ENCODE peak calls at places on chromosomes 1 and 21, in four cellular contexts. One of them, this sample, is unnamed.
A peak's percentile ranks its signal among the peaks of the same experiment; 100 is the strongest.

GRCh38 chr1:206513312-206514111 is 6.2 kb downstream of the RASSF5 start:
- DNase-seq in small intestine: no peak
- DNase-seq in HCT116: no peak
- DNase-seq in IMR-90: peak; percentile 87
- DNase-seq in this sample: no peak

GRCh38 chr1:215797859-215798258 is 230.8 kb downstream of the KCTD3 start:
- DNase-seq in IMR-90: peak; percentile 50
- DNase-seq in HCT116: no peak
- DNase-seq in small intestine: no peak
- DNase-seq in this sample: no peak

GRCh38 chr1:29669912-29670311 is 433.6 kb downstream of the PTPRU start:
- DNase-seq in HCT116: no peak
- DNase-seq in small intestine: no peak
- DNase-seq in IMR-90: no peak
- DNase-seq in this sample: no peak

GRCh38 chr1:69982992-69983391 is 222.4 kb downstream of the LRRC40 start:
- DNase-seq in IMR-90: peak; percentile 73
- DNase-seq in HCT116: peak; percentile 2
- DNase-seq in small intestine: no peak
- DNase-seq in this sample: no peak

GRCh38 chr1:96220644-96221043 is 500.9 kb upstream of the PTBP2 start:
- DNase-seq in IMR-90: no peak
- DNase-seq in HCT116: no peak
- DNase-seq in small intestine: no peak
- DNase-seq in this sample: no peak

GRCh38 chr21:35933466-35933865 is 126.9 kb downstream of the SETD4 start:
- DNase-seq in HCT116: peak; percentile 36
- DNase-seq in IMR-90: peak; percentile 86
- DNase-seq in small intestine: no peak
- DNase-seq in this sample: no peak

GRCh38 chr1:164602480-164603093 is 43.6 kb downstream of the PBX1 start:
- DNase-seq in IMR-90: peak; percentile 52
- DNase-seq in small intestine: peak; percentile 47
- DNase-seq in HCT116: no peak
- DNase-seq in this sample: no peak

GRCh38 chr1:55943721-55944435 is 635.5 kb downstream of the PLPP3 start:
- DNase-seq in IMR-90: no peak
- DNase-seq in HCT116: no peak
- DNase-seq in small intestine: no peak
- DNase-seq in this sample: no peak

GRCh38 chr1:52955129-52955970 is 28.3 kb downstream of the SCP2 start:
- DNase-seq in small intestine: peak; percentile 39
- DNase-seq in HCT116: no peak
- DNase-seq in IMR-90: peak; percentile 85
- DNase-seq in this sample: no peak

GRCh38 chr1:248821101-248821500 is 4.6 kb downstream of the SH3BP5L start:
- DNase-seq in IMR-90: peak; percentile 87
- DNase-seq in HCT116: no peak
- DNase-seq in small intestine: no peak
- DNase-seq in this sample: no peak

GRCh38 chr1:171740356-171740863 is 1.5 kb downstream of the VAMP4 start:
- DNase-seq in IMR-90: peak; percentile 33
- DNase-seq in HCT116: no peak
- DNase-seq in small intestine: no peak
- DNase-seq in this sample: no peak

GRCh38 chr1:227416156-227416865 is 98.0 kb upstream of the CDC42BPA start:
- DNase-seq in IMR-90: peak; percentile 60
- DNase-seq in small intestine: no peak
- DNase-seq in HCT116: no peak
- DNase-seq in this sample: no peak

GRCh38 chr1:92691937-92692336 is 93.0 kb downstream of the EVI5 start:
- DNase-seq in HCT116: no peak
- DNase-seq in IMR-90: no peak
- DNase-seq in small intestine: no peak
- DNase-seq in this sample: no peak

GRCh38 chr1:150192012-150192411 is 42.3 kb downstream of the PLEKHO1 start:
- DNase-seq in HCT116: no peak
- DNase-seq in small intestine: no peak
- DNase-seq in IMR-90: peak; percentile 81
- DNase-seq in this sample: no peak

GRCh38 chr1:202090994-202091393 is 31.7 kb upstream of the GPR37L1 start:
- DNase-seq in small intestine: peak; percentile 31
- DNase-seq in HCT116: no peak
- DNase-seq in IMR-90: no peak
- DNase-seq in this sample: no peak

GRCh38 chr1:197103295-197103694 is 36.2 kb upstream of the F13B start:
- DNase-seq in HCT116: no peak
- DNase-seq in small intestine: no peak
- DNase-seq in IMR-90: peak; percentile 73
- DNase-seq in this sample: no peak

GRCh38 chr1:183230403-183230802 is 44.3 kb downstream of the LAMC2 start:
- DNase-seq in small intestine: no peak
- DNase-seq in HCT116: no peak
- DNase-seq in IMR-90: peak; percentile 31
- DNase-seq in this sample: no peak

GRCh38 chr1:111600886-111601386 is 18.7 kb upstream of the RAP1A start:
- DNase-seq in small intestine: no peak
- DNase-seq in HCT116: no peak
- DNase-seq in IMR-90: peak; percentile 43
- DNase-seq in this sample: no peak
- H3K4me1 ChIP-seq in small intestine: peaks cover 7% of the 10 kb centered on the region
- H3K4me1 ChIP-seq in HCT116: no peaks in the 10 kb centered on the region
- H3K4me1 ChIP-seq in IMR-90: peaks cover 19% of the 10 kb centered on the region
- H3K4me1 ChIP-seq in this sample: peaks cover 73% of the 10 kb centered on the region

DNA sequence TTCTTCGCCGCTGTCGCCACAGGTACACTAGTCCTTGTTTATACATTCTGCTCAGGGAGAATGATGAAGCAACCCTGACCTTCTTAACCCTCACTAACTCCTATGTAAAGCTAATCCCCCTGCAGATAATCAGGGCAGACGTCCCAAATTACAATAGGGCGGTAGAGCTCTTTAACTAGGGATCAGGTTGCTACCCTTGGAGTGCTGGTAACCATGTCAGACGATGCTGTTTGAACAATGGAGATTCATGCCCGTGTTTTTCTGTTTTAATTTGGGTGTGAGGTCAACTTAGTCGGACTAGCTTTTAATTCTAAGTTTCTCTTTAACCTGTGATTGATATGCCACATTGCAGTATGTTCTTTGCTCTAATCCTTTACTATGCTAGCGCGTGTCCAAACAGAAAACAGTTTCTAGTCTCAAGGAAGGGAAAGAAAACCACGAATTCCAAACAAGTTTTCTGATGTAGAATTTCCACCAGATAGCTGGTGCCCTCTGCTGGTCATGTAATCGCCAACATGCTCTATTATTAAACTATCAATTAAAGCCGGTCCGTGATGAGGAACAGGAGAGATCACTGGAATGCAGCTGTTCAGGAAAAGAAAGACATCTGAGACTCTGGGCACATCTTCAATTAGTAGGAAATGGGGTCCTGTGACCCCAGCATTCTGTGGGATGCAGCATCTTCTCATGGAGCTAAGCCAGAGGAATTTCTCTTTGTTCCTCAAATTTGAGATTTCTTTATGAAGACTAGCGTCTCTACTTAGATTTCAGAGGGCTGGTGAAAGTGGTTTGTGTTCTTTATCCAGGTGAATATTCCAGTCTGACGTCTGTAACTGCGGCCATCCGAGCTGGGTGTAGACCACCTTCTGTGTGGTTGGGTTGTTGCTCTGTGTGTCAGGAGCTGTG is 18.3 kb upstream of the VAMP3 start:
- DNase-seq in small intestine: peak; percentile 73
- DNase-seq in HCT116: peak; percentile 32
- DNase-seq in IMR-90: peak; percentile 71
- DNase-seq in this sample: peak; percentile 16
- H3K4me3 ChIP-seq in small intestine: no peak overlapping the region
- H3K4me3 ChIP-seq in HCT116: no peak overlapping the region
- H3K4me3 ChIP-seq in IMR-90: peak overlapping the region; percentile 83
- H3K4me3 ChIP-seq in this sample: no peak overlapping the region

DNA sequence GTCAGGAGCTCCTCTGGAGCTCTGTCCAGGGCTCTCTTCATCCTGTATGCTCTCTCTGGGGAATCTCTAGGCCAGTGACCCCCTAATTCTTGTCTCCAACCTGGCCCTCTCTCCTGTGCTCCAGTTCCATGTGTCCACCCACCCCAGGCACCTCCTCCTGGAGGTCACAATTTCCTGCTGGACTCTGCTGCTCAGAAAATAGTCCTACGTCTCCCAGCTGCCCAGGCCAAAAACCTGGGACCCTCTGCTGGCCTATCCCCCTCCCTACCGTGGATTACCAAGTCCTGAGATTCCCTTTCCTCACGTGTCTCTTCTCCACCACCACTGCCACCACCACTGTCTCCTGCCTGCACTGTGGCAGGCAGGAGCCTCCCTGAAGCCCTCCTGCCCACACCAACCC is 11.7 kb downstream of the NES start:
- DNase-seq in small intestine: no peak
- DNase-seq in IMR-90: no peak
- DNase-seq in HCT116: no peak
- DNase-seq in this sample: no peak
- H3K27ac ChIP-seq in small intestine: peak overlapping the region; percentile 61
- H3K27ac ChIP-seq in IMR-90: peak overlapping the region; percentile 40
- H3K27ac ChIP-seq in HCT116: no peak overlapping the region
- H3K27ac ChIP-seq in this sample: no peak overlapping the region

GRCh38 chr1:85275701-85276289 is 637 bp downstream of the BCL10 start:
- DNase-seq in HCT116: peak; percentile 33
- DNase-seq in IMR-90: peak; percentile 18
- DNase-seq in small intestine: no peak
- DNase-seq in this sample: no peak

GRCh38 chr1:85277802-85278201 is 1.4 kb upstream of the BCL10 start:
- DNase-seq in IMR-90: no peak
- DNase-seq in HCT116: no peak
- DNase-seq in small intestine: no peak
- DNase-seq in this sample: no peak

GRCh38 chr1:85274969-85275453 is 1.4 kb downstream of the BCL10 start:
- DNase-seq in IMR-90: peak; percentile 92
- DNase-seq in small intestine: peak; percentile 93
- DNase-seq in HCT116: no peak
- DNase-seq in this sample: no peak

GRCh38 chr1:85277027-85277625 is 694 bp upstream of the BCL10 start:
- DNase-seq in small intestine: no peak
- DNase-seq in HCT116: no peak
- DNase-seq in IMR-90: no peak
- DNase-seq in this sample: no peak

GRCh38 chr1:85276290-85277026 is at the start of gene BCL10:
- DNase-seq in HCT116: peak; percentile 96
- DNase-seq in small intestine: peak; percentile 99
- DNase-seq in IMR-90: peak; percentile 97
- DNase-seq in this sample: peak; percentile 95
- H3K4me1 ChIP-seq in HCT116: peaks cover 46% of the 10 kb centered on the region
- H3K4me1 ChIP-seq in small intestine: peaks cover 2% of the 10 kb centered on the region
- H3K4me1 ChIP-seq in IMR-90: peaks cover 6% of the 10 kb centered on the region
- H3K4me1 ChIP-seq in this sample: peaks cover 34% of the 10 kb centered on the region

DNA sequence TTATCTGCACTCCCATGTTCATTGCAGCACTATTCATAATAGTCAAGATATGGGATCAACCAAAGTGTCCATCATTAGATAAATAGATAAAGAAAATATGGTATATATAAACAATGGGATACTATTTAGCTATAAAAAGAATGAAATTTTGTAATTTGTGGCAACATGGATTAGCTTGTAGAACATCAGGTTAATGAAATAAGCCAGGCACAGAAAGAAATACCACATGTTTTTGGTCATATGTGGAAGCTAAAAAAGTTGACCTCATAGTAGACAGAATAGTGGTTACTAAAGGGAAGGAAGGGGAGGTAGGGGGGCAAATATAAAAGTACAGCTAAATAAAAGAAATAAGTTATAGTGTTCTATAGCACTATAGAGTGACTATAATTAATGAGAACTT is 68.5 kb downstream of the SCMH1 start:
- DNase-seq in IMR-90: no peak
- DNase-seq in HCT116: no peak
- DNase-seq in small intestine: no peak
- DNase-seq in this sample: no peak
- H3K4me3 ChIP-seq in IMR-90: no peak overlapping the region
- H3K4me3 ChIP-seq in HCT116: no peak overlapping the region
- H3K4me3 ChIP-seq in small intestine: no peak overlapping the region
- H3K4me3 ChIP-seq in this sample: no peak overlapping the region

DNA sequence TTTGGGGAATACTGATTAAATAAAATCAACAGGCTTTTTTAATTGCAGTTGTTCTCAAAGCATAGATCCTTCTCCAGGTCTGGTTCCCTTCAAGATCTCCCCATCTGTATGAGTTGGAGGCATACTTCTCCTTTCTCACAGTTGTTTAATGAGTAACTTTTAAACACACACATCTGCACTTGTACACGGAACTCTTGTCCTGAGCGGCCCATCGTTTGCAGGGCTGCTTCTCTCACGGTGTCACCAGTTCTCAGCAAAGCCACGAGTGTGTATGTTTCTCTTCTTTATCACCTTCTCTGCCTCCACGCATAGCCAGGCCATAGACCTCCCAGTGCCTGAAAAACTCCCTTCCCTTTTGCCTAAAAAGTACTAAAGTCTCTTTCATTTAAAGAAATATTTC is 68.8 kb upstream of the ROR1 start:
- DNase-seq in small intestine: peak; percentile 58
- DNase-seq in HCT116: no peak
- DNase-seq in IMR-90: no peak
- DNase-seq in this sample: no peak
- H3K27ac ChIP-seq in small intestine: peak overlapping the region; percentile 32
- H3K27ac ChIP-seq in HCT116: no peak overlapping the region
- H3K27ac ChIP-seq in IMR-90: no peak overlapping the region
- H3K27ac ChIP-seq in this sample: no peak overlapping the region

GRCh38 chr1:84379781-84380180 is 18.5 kb upstream of the DNASE2B start:
- DNase-seq in HCT116: no peak
- DNase-seq in small intestine: no peak
- DNase-seq in IMR-90: no peak
- DNase-seq in this sample: no peak
- H3K4me1 ChIP-seq in HCT116: peaks cover 40% of the 10 kb centered on the region
- H3K4me1 ChIP-seq in small intestine: no peaks in the 10 kb centered on the region
- H3K4me1 ChIP-seq in IMR-90: peaks cover 20% of the 10 kb centered on the region
- H3K4me1 ChIP-seq in this sample: no peaks in the 10 kb centered on the region

GRCh38 chr1:116379057-116379630 is 6.1 kb downstream of the ATP1A1 start:
- DNase-seq in HCT116: no peak
- DNase-seq in small intestine: no peak
- DNase-seq in IMR-90: peak; percentile 14
- DNase-seq in this sample: no peak

GRCh38 chr1:116379674-116380498 is 6.8 kb downstream of the ATP1A1 start:
- DNase-seq in IMR-90: no peak
- DNase-seq in small intestine: peak; percentile 67
- DNase-seq in HCT116: no peak
- DNase-seq in this sample: no peak

GRCh38 chr1:116376734-116377096 is 3.7 kb downstream of the ATP1A1 start:
- DNase-seq in HCT116: no peak
- DNase-seq in small intestine: no peak
- DNase-seq in IMR-90: peak; percentile 11
- DNase-seq in this sample: no peak

GRCh38 chr1:116375884-116376733 is 3.1 kb downstream of the ATP1A1 start:
- DNase-seq in IMR-90: peak; percentile 68
- DNase-seq in small intestine: peak; percentile 96
- DNase-seq in HCT116: peak; percentile 68
- DNase-seq in this sample: peak; percentile 43

GRCh38 chr1:116377564-116378529 is 4.8 kb downstream of the ATP1A1 start:
- DNase-seq in small intestine: peak; percentile 75
- DNase-seq in IMR-90: peak; percentile 96
- DNase-seq in HCT116: no peak
- DNase-seq in this sample: peak; percentile 35
- H3K4me3 ChIP-seq in small intestine: peak overlapping the region; percentile 95
- H3K4me3 ChIP-seq in IMR-90: peak overlapping the region; percentile 31
- H3K4me3 ChIP-seq in HCT116: no peak overlapping the region
- H3K4me3 ChIP-seq in this sample: peak overlapping the region; percentile 24

GRCh38 chr21:20016431-20017005 is 981.7 kb upstream of the NCAM2 start:
- DNase-seq in small intestine: no peak
- DNase-seq in HCT116: no peak
- DNase-seq in IMR-90: no peak
- DNase-seq in this sample: no peak

GRCh38 chr21:20010691-20011200 is 987.5 kb upstream of the NCAM2 start:
- DNase-seq in IMR-90: no peak
- DNase-seq in HCT116: no peak
- DNase-seq in small intestine: no peak
- DNase-seq in this sample: no peak

GRCh38 chr21:20013851-20014250 is 984.4 kb upstream of the NCAM2 start:
- DNase-seq in IMR-90: no peak
- DNase-seq in small intestine: no peak
- DNase-seq in HCT116: no peak
- DNase-seq in this sample: no peak
- H3K27ac ChIP-seq in IMR-90: no peak overlapping the region
- H3K27ac ChIP-seq in small intestine: no peak overlapping the region
- H3K27ac ChIP-seq in HCT116: no peak overlapping the region
- H3K27ac ChIP-seq in this sample: no peak overlapping the region

This sample was measured in CD8-positive, alpha-beta T cell.